ENCODE peak calls at places on chromosomes 12 and 14, in five cellular contexts. R is adrenal gland, N is H54, L is body of pancreas, V is lower leg skin. A is an unnamed sample.

GRCh38 chr12:80419660-80420059 is 24.4 kb upstream of the PTPRQ start:
- DNase-seq in R (no peak), N (no peak), L (no peak), V (no peak), A (no peak)

GRCh38 chr14:77485901-77486678 is 12.5 kb downstream of the ISM2 start:
- DNase-seq in R (no peak), N (peak), L (no peak), V (no peak), A (no peak)

GRCh38 chr12:47758834-47759690 is at the start of gene RAPGEF3:
- DNase-seq in R (peak), N (peak), L (peak), V (peak), A (no peak)

GRCh38 chr12:10102322-10102721 is 3.5 kb upstream of the CLEC1A start:
- DNase-seq in R (no peak), N (no peak), L (no peak), V (no peak), A (no peak)

GRCh38 chr12:13425766-13426165 is 229.2 kb downstream of the EMP1 start:
- DNase-seq in R (no peak), N (peak), L (no peak), V (no peak), A (peak)

GRCh38 chr12:72346331-72346944 is 74.3 kb downstream of the TRHDE start:
- DNase-seq in R (peak), N (peak), L (peak), V (peak), A (no peak)

GRCh38 chr14:81559385-81559784 is 25.7 kb upstream of the SEL1L start:
- DNase-seq in R (no peak), N (no peak), L (no peak), V (no peak), A (no peak)

GRCh38 chr14:103330536-103330935 is 3.5 kb upstream of the EIF5 start:
- DNase-seq in R (no peak), N (no peak), L (no peak), V (no peak), A (no peak)

GRCh38 chr12:6925543-6926279 is 2.0 kb upstream of the ATN1 start:
- DNase-seq in R (peak), N (peak), L (peak), V (peak), A (no peak)

GRCh38 chr14:92933481-92933880 is 10.5 kb downstream of the CHGA start:
- DNase-seq in R (no peak), N (no peak), L (no peak), V (no peak), A (no peak)

GRCh38 chr14:85453401-85453800 is 76.5 kb upstream of the FLRT2 start:
- DNase-seq in R (no peak), N (no peak), L (no peak), V (no peak), A (no peak)

GRCh38 chr14:95507174-95507573 is 9.3 kb downstream of the SYNE3 start:
- DNase-seq in R (peak), N (peak), L (no peak), V (peak), A (no peak)

GRCh38 chr14:64971890-64972785 is at the start of gene RAB15:
- DNase-seq in R (peak), N (peak), L (peak), V (no peak), A (no peak)

GRCh38 chr14:29913550-29913949 is 14.1 kb downstream of the PRKD1 start:
- DNase-seq in R (no peak), N (no peak), L (no peak), V (no peak), A (no peak)

GRCh38 chr12:130983328-130984017 is 29.8 kb downstream of the ADGRD1 start:
- DNase-seq in R (no peak), N (no peak), L (no peak), V (no peak), A (no peak)

GRCh38 chr12:1318327-1319031 is 275.9 kb downstream of the FBXL14 start:
- DNase-seq in R (no peak), N (peak), L (peak), V (no peak), A (no peak)

GRCh38 chr14:75456069-75457023 is 28.5 kb downstream of the JDP2 start:
- DNase-seq in R (no peak), N (no peak), L (no peak), V (no peak), A (no peak)

GRCh38 chr12:125104978-125105377 is 39.7 kb downstream of the AACS start:
- DNase-seq in R (no peak), N (no peak), L (no peak), V (no peak), A (no peak)

GRCh38 chr12:115880238-115880637 is 397.3 kb downstream of the MED13L start:
- DNase-seq in R (no peak), N (no peak), L (no peak), V (no peak), A (no peak)

GRCh38 chr12:123471374-123472068 is 13.6 kb downstream of the SNRNP35 start:
- DNase-seq in R (no peak), N (no peak), L (no peak), V (no peak), A (no peak)

GRCh38 chr12:131737485-131737827 is 26.6 kb downstream of the SFSWAP start:
- DNase-seq in R (no peak), N (no peak), L (no peak), V (no peak), A (no peak)

DNA sequence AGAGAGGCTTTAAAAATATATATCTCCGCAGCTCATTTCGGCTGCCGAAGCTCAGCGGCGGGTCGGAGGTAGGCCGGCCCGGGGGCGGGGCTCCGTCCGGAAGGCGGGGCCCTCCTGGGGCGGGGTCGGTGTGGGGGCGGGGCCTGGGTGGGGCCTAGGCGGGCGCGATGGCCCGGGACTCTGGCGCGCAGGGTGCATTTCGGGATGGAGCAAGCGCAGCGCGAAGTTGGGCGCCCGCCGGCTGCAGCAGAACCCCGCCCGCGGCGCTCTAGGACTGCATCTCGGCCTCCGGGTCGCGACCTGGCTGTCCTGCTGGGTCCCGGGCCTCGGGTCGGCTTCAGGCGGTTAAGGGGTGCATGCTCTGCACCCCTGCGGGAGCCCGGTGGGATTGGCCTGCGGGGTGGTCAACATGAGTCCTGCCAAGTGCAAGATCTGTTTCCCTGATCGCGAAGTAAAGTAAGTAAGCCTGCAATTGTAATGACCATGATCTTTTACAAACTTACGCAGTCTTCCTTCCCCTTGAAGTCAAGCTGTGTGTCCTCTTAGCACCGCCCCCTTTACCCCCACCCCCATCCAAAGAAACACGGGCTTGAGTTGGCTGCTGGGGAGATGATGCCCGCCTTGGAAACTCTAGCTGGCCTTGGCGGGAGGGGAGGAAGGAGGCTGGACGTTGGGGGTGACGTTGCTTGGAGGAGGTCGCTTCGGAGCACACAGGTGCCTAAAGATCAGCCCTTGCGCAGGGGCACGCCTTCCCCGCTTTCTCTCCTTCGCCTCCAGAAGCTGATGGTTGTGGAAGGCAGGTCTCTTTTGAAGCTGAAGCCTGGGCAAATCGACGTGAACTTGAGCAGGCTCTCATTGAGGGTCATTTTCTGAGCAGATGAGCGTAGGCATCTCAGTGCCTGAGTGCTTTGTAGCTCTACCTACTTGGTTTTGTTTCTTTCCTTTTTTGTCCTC is 38.4 kb downstream of the ACACB start:
- DNase-seq in R (peak), N (peak), L (peak), V (peak), A (no peak)
- TF ChIP-seq POLR2A in R (peak), N (peak), L (peak), V (no peak), A (no peak)

GRCh38 chr12:98485792-98486347 is 29.5 kb upstream of the TMPO start:
- DNase-seq in R (no peak), N (no peak), L (no peak), V (no peak), A (no peak)

GRCh38 chr12:98492580-98493140 is 22.7 kb upstream of the TMPO start:
- DNase-seq in R (peak), N (no peak), L (no peak), V (no peak), A (no peak)

DNA sequence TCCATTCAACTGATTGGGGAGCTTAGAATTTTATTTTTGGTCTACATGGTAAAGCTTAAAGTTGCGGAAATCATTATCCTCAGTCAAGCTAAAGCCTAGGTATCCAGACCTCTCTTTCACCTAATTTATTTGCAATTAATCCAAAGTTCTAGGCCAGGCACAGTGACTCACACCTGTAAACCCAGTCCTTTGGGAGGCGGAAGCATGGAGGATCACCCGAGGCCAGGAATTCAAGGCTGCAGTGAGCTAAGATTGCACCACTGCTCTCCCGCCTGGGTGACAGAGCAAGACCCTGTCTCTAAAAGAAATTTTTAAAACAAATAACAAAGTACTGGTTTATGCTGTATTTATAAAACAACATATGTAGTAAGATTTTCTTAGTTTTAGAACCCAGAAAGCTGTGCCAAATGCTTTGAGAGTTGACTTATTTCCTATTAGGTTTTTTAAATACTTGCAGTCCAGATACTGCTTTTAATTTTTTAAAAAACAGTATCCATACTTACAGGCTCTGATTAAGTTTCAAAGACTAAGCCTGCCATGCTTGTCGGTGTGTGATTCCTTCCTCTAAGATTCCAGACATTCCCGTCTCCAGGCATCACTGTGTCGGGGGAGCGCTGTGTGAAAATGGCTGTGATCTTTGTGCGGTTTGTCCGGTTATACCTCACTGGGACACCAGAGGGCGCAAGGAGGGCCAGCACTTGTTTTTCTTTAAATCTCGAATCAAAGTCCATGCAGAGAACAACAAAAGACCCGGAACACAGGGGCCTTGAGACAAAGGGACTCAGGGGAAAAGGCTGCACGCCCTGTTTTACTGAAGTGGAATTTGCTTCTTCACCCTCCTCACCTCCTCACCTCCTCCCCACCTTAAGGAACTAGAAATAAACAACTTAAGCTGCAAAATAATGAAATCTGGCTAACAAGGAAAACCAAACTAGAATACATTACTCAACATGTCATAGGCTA is 24.6 kb upstream of the TMPO start:
- DNase-seq in R (peak), N (peak), L (peak), V (peak), A (peak)
- TF ChIP-seq POLR2A in R (peak), N (no peak), L (peak), V (no peak), A (no peak)

DNA sequence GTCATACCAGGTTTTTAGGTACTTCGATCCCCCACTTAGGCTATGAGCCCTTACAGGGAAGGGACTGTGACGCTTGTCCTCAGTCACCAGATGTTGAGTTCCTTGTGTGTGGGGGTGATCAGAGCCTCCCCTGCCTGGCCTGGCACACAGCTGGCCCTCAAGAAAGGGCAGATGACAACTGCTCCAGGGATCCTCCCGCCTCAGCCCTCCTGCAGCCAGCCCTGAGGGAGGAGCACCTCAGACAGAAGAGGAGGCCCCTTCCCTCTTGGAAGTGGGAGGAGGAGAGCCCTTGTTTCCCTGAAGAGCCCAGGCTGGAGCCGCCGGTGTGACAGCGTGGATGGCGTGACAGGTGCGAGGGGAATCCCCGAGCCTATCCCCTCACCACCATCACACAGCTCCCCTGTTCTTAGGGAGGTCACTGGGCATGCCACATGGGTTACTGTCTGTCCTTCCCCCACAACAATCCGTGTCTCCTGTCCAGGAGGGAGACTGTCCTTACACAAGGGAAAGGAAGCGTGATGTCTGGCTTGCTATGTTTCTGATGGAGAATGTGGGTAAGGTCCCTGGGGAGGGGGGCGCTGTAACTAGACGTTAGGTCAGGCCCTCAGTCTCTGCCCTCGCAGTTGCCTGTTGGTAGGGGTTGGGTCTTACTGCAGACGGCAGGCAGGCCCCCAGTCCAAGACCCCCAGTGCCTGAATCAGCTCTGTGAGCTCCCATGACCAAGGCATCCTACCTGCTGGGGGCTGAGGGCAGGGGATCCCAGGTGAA is 31.5 kb downstream of the P2RX4 start:
- DNase-seq in R (no peak), N (no peak), L (no peak), V (no peak), A (no peak)
- TF ChIP-seq POLR2A in R (no peak), N (no peak), L (no peak), V (no peak), A (no peak)

DNA sequence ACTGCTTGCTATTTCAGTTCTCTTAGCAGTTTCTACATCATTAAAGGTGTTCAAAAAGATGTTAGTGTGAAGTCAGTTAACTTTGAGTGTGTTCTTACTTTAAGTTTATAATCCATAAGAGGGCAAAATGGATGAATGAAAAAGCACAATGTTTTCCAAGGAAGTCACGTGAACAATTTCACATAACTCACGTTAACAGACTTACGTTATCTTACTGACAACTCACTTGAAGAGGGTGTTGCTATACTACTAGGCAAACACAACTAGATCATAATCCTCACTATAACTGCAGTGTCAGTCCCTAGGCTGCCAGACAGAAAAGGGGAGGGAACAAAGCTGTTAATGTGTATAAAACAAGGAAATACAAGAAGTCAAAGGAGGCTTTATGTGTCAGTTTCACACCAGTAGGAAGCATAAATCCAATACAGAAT is 6.4 kb downstream of the SLC2A13 start:
- DNase-seq in R (no peak), N (no peak), L (peak), V (no peak), A (no peak)
- TF ChIP-seq POLR2A in R (no peak), N (no peak), L (no peak), V (no peak), A (no peak)

A was measured in vagina.